ENCODE peak calls at places on chromosomes 1 and 21, in seven cellular contexts. D is endodermal cell, N is AG04450, X is aorta, E is fibroblast of lung, R is cardiac fibroblast, F is body of pancreas. Y is an unnamed sample.
A peak's percentile ranks its signal among the peaks of the same experiment; 100 is the strongest.

GRCh38 chr1:221698579-221699349 is 43.1 kb downstream of the DUSP10 start:
- DNase-seq in D (no peak), N (no peak), X (no peak), E (no peak), R (peak; percentile 6), F (no peak), Y (no peak)

GRCh38 chr21:33299181-33299752 is 25.5 kb upstream of the IFNAR1 start:
- DNase-seq in D (no peak), N (no peak), X (no peak), E (no peak), R (peak; percentile 24), F (no peak), Y (no peak)

GRCh38 chr1:61184035-61184713 is 101.8 kb downstream of the NFIA start:
- DNase-seq in D (no peak), N (peak; percentile 32), X (peak; percentile 97), E (peak; percentile 89), R (peak; percentile 94), F (peak; percentile 97), Y (peak; percentile 67)

GRCh38 chr1:244778356-244778755 is 57.1 kb upstream of the COX20 start:
- DNase-seq in D (no peak), N (peak; percentile 62), X (no peak), E (peak; percentile 90), R (peak; percentile 86), F (no peak), Y (peak; percentile 69)

GRCh38 chr1:101959456-101959855 is 37.3 kb downstream of the OLFM3 start:
- DNase-seq in D (no peak), N (no peak), X (no peak), E (no peak), R (no peak), F (no peak), Y (no peak)

GRCh38 chr1:43622471-43622870 is 27.5 kb upstream of the KDM4A start:
- DNase-seq in D (no peak), N (no peak), X (peak; percentile 34), E (peak; percentile 21), R (peak; percentile 23), F (no peak), Y (peak; percentile 3)

GRCh38 chr1:177126267-177126666 is 38.2 kb downstream of the ASTN1 start:
- DNase-seq in D (no peak), N (no peak), X (no peak), E (no peak), R (no peak), F (no peak), Y (no peak)

GRCh38 chr1:203517426-203517974 is 23.5 kb downstream of the OPTC start:
- DNase-seq in D (peak; percentile 64), N (no peak), X (peak; percentile 50), E (no peak), R (no peak), F (no peak), Y (no peak)

GRCh38 chr1:9755441-9755995 is 68.2 kb downstream of the CLSTN1 start:
- DNase-seq in D (no peak), N (no peak), X (peak; percentile 25), E (peak; percentile 19), R (no peak), F (no peak), Y (no peak)

GRCh38 chr1:96865731-96866684 is 144.4 kb downstream of the PTBP2 start:
- DNase-seq in D (no peak), N (peak; percentile 99), X (no peak), E (peak; percentile 95), R (peak; percentile 100), F (peak; percentile 27), Y (peak; percentile 99)

GRCh38 chr1:183753464-183753891 is 51.4 kb upstream of the RGL1 start:
- DNase-seq in D (no peak), N (no peak), X (no peak), E (no peak), R (peak; percentile 37), F (no peak), Y (no peak)

GRCh38 chr1:155892801-155893200 is 18.3 kb downstream of the RIT1 start:
- DNase-seq in D (no peak), N (peak; percentile 59), X (no peak), E (peak; percentile 84), R (peak; percentile 89), F (no peak), Y (peak; percentile 47)

GRCh38 chr1:224447251-224447650 is 12.7 kb upstream of the WDR26 start:
- DNase-seq in D (no peak), N (no peak), X (peak; percentile 85), E (peak; percentile 81), R (peak; percentile 76), F (peak; percentile 18), Y (peak; percentile 35)

GRCh38 chr1:168362991-168363390 is 82.3 kb downstream of the TBX19 start:
- DNase-seq in D (no peak), N (no peak), X (no peak), E (no peak), R (no peak), F (no peak), Y (no peak)

GRCh38 chr1:158509471-158510161 is 37.6 kb downstream of the OR10R2 start:
- DNase-seq in D (no peak), N (no peak), X (no peak), E (no peak), R (peak; percentile 5), F (no peak), Y (no peak)

GRCh38 chr1:87204441-87204840 is 124.2 kb upstream of the LMO4 start:
- DNase-seq in D (no peak), N (no peak), X (no peak), E (no peak), R (no peak), F (no peak), Y (no peak)

GRCh38 chr1:203041351-203041932 is 15.2 kb downstream of the PPFIA4 start:
- DNase-seq in D (peak; percentile 67), N (no peak), X (no peak), E (no peak), R (no peak), F (no peak), Y (no peak)

GRCh38 chr1:36199934-36200741 is 24.1 kb upstream of the THRAP3 start:
- DNase-seq in D (no peak), N (no peak), X (no peak), E (peak; percentile 62), R (peak; percentile 59), F (peak; percentile 78), Y (no peak)

GRCh38 chr1:201568258-201568657 is 29.3 kb downstream of the NAV1 start:
- DNase-seq in D (no peak), N (no peak), X (no peak), E (no peak), R (no peak), F (no peak), Y (no peak)

DNA sequence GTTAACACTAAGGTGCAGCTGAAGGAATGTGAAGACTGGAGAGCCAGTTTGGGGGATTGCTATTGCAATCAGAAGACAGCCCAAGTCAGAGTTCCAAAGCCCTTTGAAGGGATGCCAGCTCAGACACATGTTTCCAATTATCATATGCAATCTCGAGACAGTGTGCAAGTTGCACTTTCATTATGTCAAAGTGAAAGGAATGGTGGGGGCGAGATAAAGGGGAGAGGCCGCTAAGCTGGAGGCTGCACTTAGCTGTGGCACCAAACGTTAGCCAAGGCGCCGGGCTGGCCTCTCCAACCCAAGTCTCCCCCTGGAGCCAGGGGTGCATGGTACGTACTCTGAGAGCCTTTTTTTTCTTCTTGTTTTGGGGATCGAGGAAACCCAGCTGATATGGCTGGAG is 58.0 kb downstream of the NGF start:
- DNase-seq in D (no peak), N (peak; percentile 83), X (no peak), E (peak; percentile 85), R (peak; percentile 11), F (peak; percentile 17), Y (peak; percentile 72)
- H3K4me3 ChIP-seq in D (no peak overlapping the region), N (no peak overlapping the region), X (no peak overlapping the region), E (peak overlapping the region; percentile 46), R (no peak overlapping the region), F (no peak overlapping the region), Y (peak overlapping the region; percentile 1)

GRCh38 chr1:71072273-71072672 is 8.6 kb downstream of the ZRANB2 start:
- DNase-seq in D (no peak), N (no peak), X (no peak), E (no peak), R (no peak), F (no peak), Y (no peak)

GRCh38 chr1:71074681-71075080 is 6.2 kb downstream of the ZRANB2 start:
- DNase-seq in D (no peak), N (no peak), X (no peak), E (no peak), R (peak; percentile 43), F (no peak), Y (no peak)

GRCh38 chr1:71068325-71069240 is 12.3 kb downstream of the ZRANB2 start:
- DNase-seq in D (no peak), N (no peak), X (no peak), E (no peak), R (no peak), F (no peak), Y (no peak)

DNA sequence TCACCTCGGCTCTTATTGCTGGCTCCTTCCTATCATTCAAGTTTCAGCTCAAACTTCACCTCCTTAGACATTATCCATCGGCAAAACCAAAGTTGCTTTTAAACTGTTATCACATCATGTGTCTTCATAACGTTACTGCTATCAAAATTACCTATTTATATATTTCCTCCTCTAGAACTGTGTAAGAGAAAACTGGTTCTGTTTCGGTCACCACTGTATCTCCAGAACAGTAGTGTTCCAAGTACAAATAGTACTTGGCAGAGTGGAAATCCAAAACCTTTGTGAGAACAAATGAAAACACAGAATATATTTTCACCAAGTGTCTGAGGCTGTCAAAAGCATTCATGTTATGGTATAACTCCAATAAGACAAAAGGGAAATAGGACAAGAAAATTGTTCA is 9.1 kb downstream of the ZRANB2 start:
- DNase-seq in D (no peak), N (no peak), X (no peak), E (no peak), R (no peak), F (no peak), Y (no peak)
- H3K4me3 ChIP-seq in D (no peak overlapping the region), N (no peak overlapping the region), X (no peak overlapping the region), E (no peak overlapping the region), R (no peak overlapping the region), F (no peak overlapping the region), Y (no peak overlapping the region)

GRCh38 chr1:3688356-3688755 is 36.0 kb downstream of the TP73 start:
- DNase-seq in D (peak; percentile 88), N (no peak), X (no peak), E (no peak), R (no peak), F (no peak), Y (no peak)
- H3K4me3 ChIP-seq in D (no peak overlapping the region), N (no peak overlapping the region), X (no peak overlapping the region), E (no peak overlapping the region), R (no peak overlapping the region), F (no peak overlapping the region), Y (no peak overlapping the region)

GRCh38 chr1:7198664-7199063 is 413.4 kb downstream of the CAMTA1 start:
- DNase-seq in D (no peak), N (no peak), X (no peak), E (no peak), R (no peak), F (no peak), Y (no peak)

DNA sequence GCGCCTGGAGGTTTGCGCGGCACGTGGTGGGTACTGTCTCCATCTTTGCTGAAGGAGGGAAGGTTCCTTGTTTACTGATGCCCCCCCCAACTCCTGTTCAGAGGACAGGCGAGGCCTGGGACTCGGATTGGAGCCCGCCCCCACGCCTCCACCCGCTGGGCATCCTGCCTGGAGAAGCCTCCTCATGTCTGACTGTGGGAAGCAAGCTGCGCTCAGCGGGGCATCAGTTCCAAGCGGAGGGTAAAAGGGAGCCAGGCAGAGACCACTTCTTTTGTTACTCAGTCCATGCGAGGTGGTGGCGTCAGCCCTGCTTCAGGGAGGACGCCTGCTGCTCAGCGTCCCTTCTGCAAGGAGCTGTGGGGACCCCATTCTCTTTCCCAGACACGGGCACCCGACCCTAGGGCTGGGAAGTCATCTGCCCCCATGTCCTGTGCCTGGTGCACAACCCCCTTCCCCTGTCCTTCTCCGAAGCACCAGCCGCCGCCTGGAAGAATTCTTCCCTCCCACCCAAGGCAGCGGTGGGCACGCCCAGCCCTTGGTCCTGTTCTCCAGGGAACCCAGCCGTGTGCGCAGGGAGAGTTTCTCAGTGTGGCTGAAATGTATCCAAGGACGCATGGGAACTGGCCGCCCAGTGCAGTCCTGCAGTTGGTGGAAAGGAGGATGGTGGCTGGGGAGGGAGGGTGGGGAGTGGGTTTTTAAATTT is 414.0 kb downstream of the CAMTA1 start:
- DNase-seq in D (peak; percentile 70), N (no peak), X (no peak), E (peak; percentile 14), R (no peak), F (no peak), Y (no peak)
- H3K4me3 ChIP-seq in D (no peak overlapping the region), N (no peak overlapping the region), X (no peak overlapping the region), E (no peak overlapping the region), R (no peak overlapping the region), F (no peak overlapping the region), Y (no peak overlapping the region)